ENCODE peak calls at places on chromosomes 4 and X, in eight cellular contexts. A, R, T, S, V, M, H and J are unnamed samples.

GRCh38 chr4:157575339-157575738 is 354.8 kb downstream of the GRIA2 start:
- DNase-seq in S (no peak), H (no peak), T (no peak), V (no peak), M (no peak), A (no peak), R (no peak), J (no peak)

GRCh38 chrX:53795583-53795982 is 109.1 kb upstream of the HUWE1 start:
- DNase-seq in A (no peak), T (no peak), R (no peak), H (no peak), M (no peak), V (no peak), S (no peak), J (no peak)

GRCh38 chr4:123922847-123923246 is 526.3 kb downstream of the SPRY1 start:
- DNase-seq in V (no peak), R (no peak), M (no peak), S (no peak), T (no peak), A (no peak), H (no peak), J (no peak)

GRCh38 chr4:162952232-162952631 is 214.5 kb downstream of the NAF1 start:
- DNase-seq in S (no peak), A (no peak), M (no peak), R (no peak), T (no peak), V (no peak), H (no peak), J (no peak)

GRCh38 chrX:114201622-114202021 is 382.3 kb upstream of the HTR2C start:
- DNase-seq in R (no peak), S (no peak), A (no peak), V (no peak), H (no peak), T (no peak), M (no peak), J (no peak)

GRCh38 chr4:168797176-168797575 is 212.9 kb downstream of the CBR4 start:
- DNase-seq in M (no peak), S (no peak), T (no peak), H (no peak), V (no peak), A (no peak), R (no peak), J (no peak)

GRCh38 chr4:54318904-54319303 is 89.8 kb downstream of the PDGFRA start:
- DNase-seq in A (no peak), S (no peak), R (no peak), H (no peak), T (no peak), V (no peak), M (no peak), J (no peak)

GRCh38 chr4:73446336-73446938 is 10.4 kb downstream of the AFP start:
- DNase-seq in A (no peak), T (no peak), R (no peak), H (no peak), S (peak), V (no peak), M (no peak), J (no peak)

GRCh38 chrX:57772637-57773036 is 92.6 kb upstream of the NLRP2B start:
- DNase-seq in T (no peak), H (no peak), R (no peak), A (no peak), S (no peak), V (no peak), M (no peak), J (no peak)

GRCh38 chr4:25694466-25694865 is 38.8 kb downstream of the SLC34A2 start:
- DNase-seq in V (no peak), R (no peak), S (no peak), H (no peak), M (no peak), T (no peak), A (no peak), J (no peak)

GRCh38 chrX:114798902-114799301 is 215.0 kb downstream of the HTR2C start:
- DNase-seq in T (no peak), S (no peak), M (no peak), V (no peak), A (no peak), H (no peak), R (no peak), J (no peak)

GRCh38 chr4:66855956-66856355 is 689.3 kb downstream of the CENPC start:
- DNase-seq in M (no peak), T (no peak), S (no peak), H (no peak), R (no peak), V (no peak), A (no peak), J (no peak)

GRCh38 chrX:149314031-149314430 is 191.1 kb downstream of the IDS start:
- DNase-seq in R (no peak), H (no peak), M (no peak), V (no peak), S (no peak), T (no peak), A (peak), J (no peak)

GRCh38 chrX:132292753-132293152 is 73.5 kb upstream of the RAP2C start:
- DNase-seq in S (no peak), H (no peak), M (peak), T (no peak), V (no peak), A (no peak), R (no peak), J (no peak)

GRCh38 chr4:94277539-94277938 is 65.1 kb downstream of the HPGDS start:
- DNase-seq in A (no peak), M (no peak), S (no peak), H (no peak), V (no peak), T (no peak), R (no peak), J (no peak)

GRCh38 chr4:76060506-76060905 is 14.0 kb upstream of the ART3 start:
- DNase-seq in R (no peak), V (no peak), S (no peak), M (no peak), A (no peak), H (no peak), T (no peak), J (no peak)

GRCh38 chrX:152873361-152873760 is 24.5 kb upstream of the ZNF185 start:
- DNase-seq in M (no peak), R (no peak), A (no peak), T (no peak), V (no peak), H (no peak), S (no peak), J (no peak)

GRCh38 chrX:68685722-68686683 is 38.5 kb downstream of the STARD8 start:
- DNase-seq in R (no peak), H (no peak), A (no peak), S (no peak), M (no peak), V (no peak), T (peak), J (no peak)

GRCh38 chr4:128657638-128658037 is 151.9 kb upstream of the JADE1 start:
- DNase-seq in H (no peak), M (no peak), V (no peak), A (no peak), R (no peak), T (no peak), S (no peak), J (no peak)

GRCh38 chrX:83469551-83469950 is 38.5 kb upstream of the POU3F4 start:
- DNase-seq in H (no peak), V (no peak), M (no peak), R (no peak), S (no peak), T (no peak), A (peak), J (no peak)

GRCh38 chrX:151009582-151009981 is 26.4 kb downstream of the HMGB3 start:
- DNase-seq in V (no peak), A (no peak), T (no peak), R (no peak), H (no peak), S (no peak), M (no peak), J (no peak)

GRCh38 chr4:107050525-107051135 is 14.5 kb upstream of the DKK2 start:
- DNase-seq in V (no peak), A (no peak), S (no peak), H (no peak), T (no peak), M (no peak), R (no peak), J (no peak)

GRCh38 chr4:6627832-6628231 is 12.7 kb upstream of the MRFAP1 start:
- DNase-seq in T (no peak), H (no peak), V (no peak), S (no peak), A (no peak), M (no peak), R (no peak), J (no peak)